ENCODE peak calls at places on chromosome 14, in five cellular contexts. X, A, S, W and O are unnamed samples.

GRCh38 chr14:76514599-76514998 is 138.7 kb downstream of the ESRRB start:
- DNase-seq in X (no peak), A (no peak), S (no peak), W (no peak), O (no peak)

GRCh38 chr14:22539831-22540230 is 49.2 kb downstream of the DAD1 start:
- DNase-seq in X (no peak), A (no peak), S (no peak), W (no peak), O (no peak)

GRCh38 chr14:80414080-80414479 is 202.8 kb upstream of the DIO2 start:
- DNase-seq in X (no peak), A (no peak), S (no peak), W (no peak), O (no peak)

GRCh38 chr14:66495214-66496098 is 9.3 kb downstream of the CCDC196 start:
- DNase-seq in X (no peak), A (peak; percentile 34), S (peak; percentile 27), W (peak; percentile 80), O (peak; percentile 68)

GRCh38 chr14:39230416-39230815 is 3.3 kb upstream of the MIA2 start:
- DNase-seq in X (no peak), A (no peak), S (no peak), W (no peak), O (no peak)

GRCh38 chr14:87049886-87050820 is 942.8 kb downstream of the GALC start:
- DNase-seq in X (peak; percentile 5), A (no peak), S (peak; percentile 3), W (peak; percentile 7), O (peak; percentile 5)

GRCh38 chr14:105765893-105766614 is 239.7 kb downstream of the TMEM121 start:
- DNase-seq in X (no peak), A (no peak), S (no peak), W (no peak), O (no peak)

GRCh38 chr14:32457213-32457920 is 128.3 kb downstream of the AKAP6 start:
- DNase-seq in X (no peak), A (no peak), S (peak; percentile 63), W (peak; percentile 77), O (peak; percentile 87)

GRCh38 chr14:92135269-92135668 is 13.5 kb downstream of the CPSF2 start:
- DNase-seq in X (no peak), A (no peak), S (no peak), W (peak; percentile 55), O (no peak)

GRCh38 chr14:81314443-81315175 is 85.5 kb downstream of the STON2 start:
- DNase-seq in X (no peak), A (no peak), S (no peak), W (no peak), O (no peak)

GRCh38 chr14:26863736-26864135 is 265.9 kb upstream of the NOVA1 start:
- DNase-seq in X (no peak), A (no peak), S (no peak), W (peak; percentile 61), O (no peak)

GRCh38 chr14:95784137-95784536 is 70.2 kb upstream of the TCL1A start:
- DNase-seq in X (no peak), A (no peak), S (no peak), W (peak; percentile 18), O (peak; percentile 33)

GRCh38 chr14:57865450-57866198 is at the start of gene SLC35F4:
- DNase-seq in X (no peak), A (no peak), S (no peak), W (peak; percentile 24), O (no peak)

GRCh38 chr14:105411017-105411941 is 8.3 kb upstream of the MTA1 start:
- DNase-seq in X (no peak), A (no peak), S (no peak), W (peak; percentile 22), O (no peak)

GRCh38 chr14:26982071-26982470 is 384.2 kb upstream of the NOVA1 start:
- DNase-seq in X (no peak), A (no peak), S (no peak), W (no peak), O (no peak)

GRCh38 chr14:73823339-73823885 is 28.2 kb upstream of the PTGR2 start:
- DNase-seq in X (no peak), A (no peak), S (no peak), W (no peak), O (no peak)

GRCh38 chr14:90453401-90453951 is 56.6 kb downstream of the CALM1 start:
- DNase-seq in X (peak; percentile 78), A (no peak), S (no peak), W (peak; percentile 16), O (peak; percentile 25)

GRCh38 chr14:102510616-102511520 is 1.3 kb upstream of the ANKRD9 start:
- DNase-seq in X (no peak), A (no peak), S (no peak), W (no peak), O (no peak)

GRCh38 chr14:23550827-23551265 is 719 bp downstream of the ZFHX2 start:
- DNase-seq in X (no peak), A (no peak), S (no peak), W (no peak), O (no peak)

GRCh38 chr14:96674121-96674520 is 123.1 kb upstream of the VRK1 start:
- DNase-seq in X (no peak), A (no peak), S (no peak), W (no peak), O (no peak)

GRCh38 chr14:100278702-100279101 is 27.5 kb downstream of the SLC25A29 start:
- DNase-seq in X (no peak), A (peak; percentile 60), S (no peak), W (peak; percentile 67), O (peak; percentile 63)
- TF ChIP-seq CTCF in X (peak; percentile 12), A (no peak), S (peak; percentile 45), W (peak; percentile 42), O (peak; percentile 45)

DNA sequence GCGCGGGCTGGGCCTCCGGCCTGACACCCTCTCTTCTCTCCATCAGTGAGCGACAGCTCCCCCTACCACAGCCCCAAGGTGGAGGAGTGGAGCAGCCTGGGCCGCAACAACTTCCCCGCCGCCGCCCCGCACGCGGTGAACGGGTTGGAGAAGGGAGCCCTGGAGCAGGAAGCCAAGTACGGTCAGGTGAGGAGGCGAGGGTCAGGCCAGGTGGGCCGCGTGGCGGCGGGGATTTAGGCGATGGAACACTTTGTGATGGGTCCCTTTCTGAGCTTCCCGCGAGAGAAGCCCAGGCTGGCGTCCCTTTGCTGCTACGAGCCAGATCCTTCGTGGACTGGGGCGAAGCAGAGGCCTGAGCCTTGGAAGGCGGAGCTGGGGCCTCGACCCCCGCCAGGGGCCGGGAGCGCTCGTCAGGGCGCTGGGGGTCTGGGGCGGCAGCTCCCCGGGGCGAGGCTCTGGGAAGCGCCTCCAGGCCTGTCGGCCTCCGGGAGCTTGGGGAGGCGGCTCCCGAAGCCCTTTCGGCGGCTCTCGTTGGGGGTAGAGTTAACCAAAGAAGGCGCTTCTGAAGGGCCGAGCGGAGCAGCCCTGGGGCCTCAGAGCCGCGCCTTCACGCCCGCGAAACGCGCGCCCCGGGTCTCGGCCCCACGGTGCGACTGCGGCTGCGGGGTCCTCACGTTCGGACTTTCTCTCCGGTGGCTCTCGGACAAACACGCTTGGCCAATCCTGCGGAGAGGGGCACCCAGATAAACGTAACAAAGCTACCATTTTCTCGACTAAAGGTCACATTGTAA is 5.0 kb downstream of the PAX9 start:
- DNase-seq in X (no peak), A (no peak), S (no peak), W (no peak), O (no peak)
- H3K4me3 ChIP-seq in X (no peak overlapping the region), A (no peak overlapping the region), S (no peak overlapping the region), W (no peak overlapping the region), O (no peak overlapping the region)

GRCh38 chr14:54891471-54892245 is 11.0 kb downstream of the GCH1 start:
- DNase-seq in X (no peak), A (no peak), S (no peak), W (no peak), O (no peak)

GRCh38 chr14:54894995-54895394 is 7.6 kb downstream of the GCH1 start:
- DNase-seq in X (no peak), A (no peak), S (no peak), W (no peak), O (peak; percentile 51)

GRCh38 chr14:54890794-54891193 is 11.8 kb downstream of the GCH1 start:
- DNase-seq in X (no peak), A (no peak), S (no peak), W (no peak), O (no peak)

GRCh38 chr14:54895683-54896082 is 6.9 kb downstream of the GCH1 start:
- DNase-seq in X (no peak), A (no peak), S (no peak), W (no peak), O (no peak)

GRCh38 chr14:54893151-54893760 is 9.4 kb downstream of the GCH1 start:
- DNase-seq in X (peak; percentile 21), A (no peak), S (peak; percentile 36), W (peak; percentile 71), O (peak; percentile 81)
- TF ChIP-seq CTCF in X (peak; percentile 79), A (peak; percentile 21), S (peak; percentile 80), W (peak; percentile 80), O (peak; percentile 66)

DNA sequence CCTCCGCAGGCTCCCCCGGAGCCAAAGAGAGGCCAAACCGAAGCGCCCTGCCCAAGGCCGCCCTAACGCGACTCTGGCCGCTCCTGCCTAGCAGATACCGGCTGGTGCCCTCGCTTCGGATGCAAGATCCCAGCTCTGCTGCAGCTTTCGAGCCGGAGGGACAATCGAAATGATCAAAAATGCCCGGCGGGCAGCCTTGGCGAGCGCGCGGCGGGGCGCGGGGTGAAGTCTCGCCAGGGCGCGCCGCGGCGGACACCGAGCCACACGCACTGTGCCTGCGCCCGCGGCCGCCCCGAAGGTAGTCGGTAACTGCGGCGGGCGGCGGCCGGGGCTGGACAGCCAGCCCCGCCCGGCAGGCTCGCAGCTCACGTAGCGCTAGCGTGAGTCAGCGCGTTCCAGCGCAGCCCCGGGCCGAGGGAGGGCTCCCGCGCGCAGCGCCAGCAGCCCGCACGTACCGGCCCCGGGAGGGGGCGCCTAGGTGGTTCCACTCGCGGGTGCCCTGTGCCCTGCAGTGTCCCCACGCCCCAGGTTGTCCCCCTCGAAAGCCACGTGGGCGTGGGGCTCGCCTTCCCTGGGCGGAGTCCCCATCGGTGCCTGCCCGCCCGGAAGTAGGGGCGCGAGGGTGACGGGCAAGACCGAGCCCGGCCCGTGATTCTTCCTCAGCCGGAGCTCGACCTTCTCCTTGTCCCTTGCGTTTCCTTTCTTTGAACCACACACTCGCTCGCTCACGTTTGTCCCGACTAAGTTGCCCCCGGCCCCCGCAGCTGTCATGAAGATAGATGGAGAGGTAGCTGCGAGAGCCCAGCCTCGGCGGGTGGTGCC is 109.3 kb upstream of the EGLN3 start:
- DNase-seq in X (no peak), A (peak; percentile 49), S (no peak), W (peak; percentile 80), O (peak; percentile 39)
- H3K4me3 ChIP-seq in X (peak overlapping the region; percentile 56), A (peak overlapping the region; percentile 62), S (peak overlapping the region; percentile 66), W (peak overlapping the region; percentile 41), O (peak overlapping the region; percentile 66)

DNA sequence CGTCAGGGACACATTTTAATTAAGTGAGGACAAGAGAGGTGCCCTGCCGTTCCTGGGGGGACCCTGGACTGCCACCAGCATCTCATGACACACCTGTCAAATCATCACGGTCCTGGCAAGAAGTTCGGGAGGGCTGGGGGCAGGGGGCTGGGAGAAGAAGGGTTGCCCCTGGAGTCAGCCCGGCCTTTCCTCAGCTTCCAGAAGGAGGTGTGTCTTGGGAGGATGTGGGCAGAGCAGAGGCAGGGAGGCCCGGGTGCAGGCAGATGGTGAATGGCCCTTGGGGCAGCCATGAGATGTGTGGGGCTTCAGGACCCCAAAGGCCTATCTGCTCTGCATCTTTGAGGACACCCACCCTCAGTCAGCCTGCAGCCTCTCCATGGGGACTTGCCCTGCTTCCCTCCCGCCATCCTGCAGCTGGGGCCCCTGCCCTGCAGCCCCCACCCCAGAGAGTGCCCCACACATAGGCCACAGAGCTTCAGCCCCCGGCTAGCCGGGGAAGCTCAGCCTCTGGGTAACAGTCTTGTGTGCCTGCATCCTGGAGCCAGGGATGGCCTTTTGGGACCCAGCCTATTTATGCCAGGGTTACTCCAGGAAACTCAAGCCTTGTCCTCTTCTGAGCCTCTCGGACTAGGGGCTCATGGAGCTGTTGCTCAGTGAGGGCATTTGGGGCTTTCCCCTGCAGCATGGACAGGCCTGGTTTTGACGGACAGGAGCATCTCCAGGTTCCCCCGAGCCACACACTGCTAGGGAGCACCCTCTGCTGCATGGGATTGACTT is 178.5 kb downstream of the KIF26A start:
- DNase-seq in X (no peak), A (no peak), S (no peak), W (no peak), O (no peak)
- TF ChIP-seq CTCF in X (no peak), A (no peak), S (no peak), W (no peak), O (no peak)